ENCODE peak calls at places on chromosomes 6 and 20, in six cellular contexts. P is stimulated activated CD4-positive, alpha-beta T cell treated with anti-CD3 and anti-CD28 coated beads, Interleukin-2, amount 100 ng/mL, for 24 hours; T is NCI-H2171; B is substantia nigra; I is Peyer's patch; J is neural progenitor cell. G is an unnamed sample.

GRCh38 chr6:37265031-37265430 is 7.1 kb upstream of the TMEM217 start:
- DNase-seq in P (no peak), T (no peak), B (no peak), I (no peak), J (no peak), G (no peak)

GRCh38 chr6:26329763-26330511 is 35.1 kb upstream of the BTN3A2 start:
- DNase-seq in P (peak; percentile 74), T (peak; percentile 47), B (peak; percentile 8), I (no peak), J (peak; percentile 75), G (no peak)

GRCh38 chr20:51837876-51838420 is 35.6 kb upstream of the SALL4 start:
- DNase-seq in P (no peak), T (no peak), B (no peak), I (no peak), J (no peak), G (no peak)

GRCh38 chr6:133046576-133046975 is 194.6 kb upstream of the EYA4 start:
- DNase-seq in P (no peak), T (no peak), B (no peak), I (no peak), J (no peak), G (no peak)

GRCh38 chr20:23141450-23142161 is 55.5 kb upstream of the CD93 start:
- DNase-seq in P (no peak), T (no peak), B (no peak), I (no peak), J (no peak), G (no peak)

GRCh38 chr6:108831104-108831503 is 17.1 kb upstream of the ARMC2 start:
- DNase-seq in P (no peak), T (no peak), B (peak; percentile 62), I (no peak), J (no peak), G (no peak)

GRCh38 chr20:10603971-10604864 is 69.6 kb downstream of the JAG1 start:
- DNase-seq in P (no peak), T (no peak), B (peak; percentile 12), I (no peak), J (peak; percentile 91), G (no peak)

GRCh38 chr6:37109714-37110454 is 60.1 kb upstream of the PIM1 start:
- DNase-seq in P (no peak), T (no peak), B (no peak), I (no peak), J (no peak), G (no peak)

GRCh38 chr20:25063981-25064380 is 6.0 kb upstream of the ACSS1 start:
- DNase-seq in P (no peak), T (no peak), B (no peak), I (no peak), J (no peak), G (no peak)

GRCh38 chr20:61559706-61560315 is 307.8 kb downstream of the CDH4 start:
- DNase-seq in P (no peak), T (no peak), B (no peak), I (no peak), J (no peak), G (no peak)

G was measured in GM10248.